ENCODE peak calls at places on chromosomes 1 and 21, in six cellular contexts. One of them, this sample, is unnamed.

GRCh38 chr1:31412732-31413404 is at the start of gene SERINC2:
- DNase-seq in psoas muscle: peak
- DNase-seq in transverse colon: peak
- DNase-seq in GM12865: no peak
- DNase-seq in body of pancreas: peak
- DNase-seq in prostate gland: peak
- DNase-seq in this sample: peak

GRCh38 chr1:28887835-28888682 is 26.3 kb upstream of the EPB41 start:
- DNase-seq in psoas muscle: no peak
- DNase-seq in transverse colon: peak
- DNase-seq in GM12865: no peak
- DNase-seq in body of pancreas: peak
- DNase-seq in prostate gland: no peak
- DNase-seq in this sample: no peak

GRCh38 chr1:194209920-194210319 is 1023.5 kb upstream of the B3GALT2 start:
- DNase-seq in psoas muscle: no peak
- DNase-seq in transverse colon: no peak
- DNase-seq in GM12865: no peak
- DNase-seq in body of pancreas: no peak
- DNase-seq in prostate gland: no peak
- DNase-seq in this sample: no peak

GRCh38 chr1:67916439-67916886 is 83.2 kb upstream of the GNG12 start:
- DNase-seq in psoas muscle: no peak
- DNase-seq in transverse colon: no peak
- DNase-seq in GM12865: no peak
- DNase-seq in body of pancreas: no peak
- DNase-seq in prostate gland: no peak
- DNase-seq in this sample: no peak

GRCh38 chr1:247908761-247909160 is 11.3 kb upstream of the OR2T8 start:
- DNase-seq in psoas muscle: no peak
- DNase-seq in transverse colon: no peak
- DNase-seq in GM12865: no peak
- DNase-seq in body of pancreas: no peak
- DNase-seq in prostate gland: no peak
- DNase-seq in this sample: no peak

GRCh38 chr21:16363563-16363962 is 633.8 kb downstream of the USP25 start:
- DNase-seq in psoas muscle: no peak
- DNase-seq in transverse colon: no peak
- DNase-seq in GM12865: no peak
- DNase-seq in body of pancreas: no peak
- DNase-seq in prostate gland: no peak
- DNase-seq in this sample: no peak

GRCh38 chr1:225921734-225922709 is 2.0 kb downstream of the PYCR2 start:
- DNase-seq in psoas muscle: no peak
- DNase-seq in transverse colon: no peak
- DNase-seq in GM12865: no peak
- DNase-seq in body of pancreas: peak
- DNase-seq in prostate gland: peak
- DNase-seq in this sample: no peak

GRCh38 chr1:19398309-19398760 is 86.2 kb downstream of the SLC66A1 start:
- DNase-seq in psoas muscle: no peak
- DNase-seq in transverse colon: peak
- DNase-seq in GM12865: no peak
- DNase-seq in body of pancreas: no peak
- DNase-seq in prostate gland: no peak
- DNase-seq in this sample: no peak

GRCh38 chr1:22472596-22472995 is 20.9 kb downstream of the ZBTB40 start:
- DNase-seq in psoas muscle: no peak
- DNase-seq in transverse colon: no peak
- DNase-seq in GM12865: no peak
- DNase-seq in body of pancreas: peak
- DNase-seq in prostate gland: peak
- DNase-seq in this sample: no peak

GRCh38 chr21:37225440-37225839 is 41.7 kb downstream of the VPS26C start:
- DNase-seq in psoas muscle: no peak
- DNase-seq in transverse colon: no peak
- DNase-seq in GM12865: no peak
- DNase-seq in body of pancreas: no peak
- DNase-seq in prostate gland: no peak
- DNase-seq in this sample: no peak

GRCh38 chr1:203151362-203152157 is 24.0 kb downstream of the ADORA1 start:
- DNase-seq in psoas muscle: no peak
- DNase-seq in transverse colon: no peak
- DNase-seq in GM12865: no peak
- DNase-seq in body of pancreas: no peak
- DNase-seq in prostate gland: no peak
- DNase-seq in this sample: no peak

GRCh38 chr1:215637041-215637573 is 70.0 kb downstream of the KCTD3 start:
- DNase-seq in psoas muscle: peak
- DNase-seq in transverse colon: peak
- DNase-seq in GM12865: no peak
- DNase-seq in body of pancreas: peak
- DNase-seq in prostate gland: peak
- DNase-seq in this sample: no peak

GRCh38 chr1:202711949-202712635 is 1.8 kb upstream of the SYT2 start:
- DNase-seq in psoas muscle: no peak
- DNase-seq in transverse colon: no peak
- DNase-seq in GM12865: no peak
- DNase-seq in body of pancreas: no peak
- DNase-seq in prostate gland: no peak
- DNase-seq in this sample: no peak

GRCh38 chr1:64197076-64197475 is 6.3 kb upstream of the UBE2U start:
- DNase-seq in psoas muscle: no peak
- DNase-seq in transverse colon: no peak
- DNase-seq in GM12865: no peak
- DNase-seq in body of pancreas: no peak
- DNase-seq in prostate gland: no peak
- DNase-seq in this sample: no peak

GRCh38 chr21:40177979-40178378 is 310.7 kb downstream of the PCP4 start:
- DNase-seq in psoas muscle: no peak
- DNase-seq in transverse colon: no peak
- DNase-seq in GM12865: no peak
- DNase-seq in body of pancreas: no peak
- DNase-seq in prostate gland: no peak
- DNase-seq in this sample: no peak

GRCh38 chr1:6799499-6799898 is 14.2 kb downstream of the CAMTA1 start:
- DNase-seq in psoas muscle: no peak
- DNase-seq in transverse colon: no peak
- DNase-seq in GM12865: no peak
- DNase-seq in body of pancreas: no peak
- DNase-seq in prostate gland: no peak
- DNase-seq in this sample: no peak

GRCh38 chr1:6802454-6802853 is 17.2 kb downstream of the CAMTA1 start:
- DNase-seq in psoas muscle: no peak
- DNase-seq in transverse colon: no peak
- DNase-seq in GM12865: no peak
- DNase-seq in body of pancreas: no peak
- DNase-seq in prostate gland: no peak
- DNase-seq in this sample: no peak

GRCh38 chr1:6801199-6801598 is 15.9 kb downstream of the CAMTA1 start:
- DNase-seq in psoas muscle: no peak
- DNase-seq in transverse colon: no peak
- DNase-seq in GM12865: no peak
- DNase-seq in body of pancreas: no peak
- DNase-seq in prostate gland: no peak
- DNase-seq in this sample: no peak

GRCh38 chr1:6801998-6802397 is 16.7 kb downstream of the CAMTA1 start:
- DNase-seq in psoas muscle: no peak
- DNase-seq in transverse colon: no peak
- DNase-seq in GM12865: no peak
- DNase-seq in body of pancreas: no peak
- DNase-seq in prostate gland: no peak
- DNase-seq in this sample: no peak

DNA sequence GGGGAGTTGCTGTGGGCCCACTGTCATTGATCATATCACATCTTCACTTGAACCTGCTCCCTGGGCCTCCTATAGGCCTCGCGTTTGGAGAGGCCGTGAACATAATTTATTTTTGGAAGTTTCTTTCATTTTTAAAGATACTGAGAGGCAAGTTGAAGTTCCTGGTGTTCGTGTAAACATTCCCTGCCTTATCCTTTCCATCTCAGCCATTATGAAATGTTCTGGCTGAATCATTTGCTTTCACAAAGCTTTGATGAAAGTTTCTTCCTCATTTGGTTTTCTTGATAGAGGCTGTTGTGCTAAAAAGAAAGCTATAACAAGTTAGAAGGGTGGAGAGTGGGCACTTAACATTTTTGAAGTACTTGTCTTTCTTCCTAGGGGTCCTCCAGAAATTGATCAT is 15.5 kb downstream of the CAMTA1 start:
- DNase-seq in psoas muscle: no peak
- DNase-seq in transverse colon: no peak
- DNase-seq in GM12865: no peak
- DNase-seq in body of pancreas: no peak
- DNase-seq in prostate gland: no peak
- DNase-seq in this sample: no peak
- TF ChIP-seq CTCF in psoas muscle: no peak
- TF ChIP-seq CTCF in transverse colon: no peak
- TF ChIP-seq CTCF in GM12865: no peak
- TF ChIP-seq CTCF in body of pancreas: no peak
- TF ChIP-seq CTCF in prostate gland: no peak
- TF ChIP-seq CTCF in this sample: no peak

GRCh38 chr21:44455524-44456206 is 355 bp downstream of the LRRC3 start:
- DNase-seq in psoas muscle: no peak
- DNase-seq in transverse colon: peak
- DNase-seq in GM12865: peak
- DNase-seq in body of pancreas: peak
- DNase-seq in prostate gland: peak
- DNase-seq in this sample: no peak
- TF ChIP-seq CTCF in psoas muscle: no peak
- TF ChIP-seq CTCF in transverse colon: peak
- TF ChIP-seq CTCF in GM12865: peak
- TF ChIP-seq CTCF in body of pancreas: peak
- TF ChIP-seq CTCF in prostate gland: no peak
- TF ChIP-seq CTCF in this sample: peak

GRCh38 chr21:45803613-45804340 is 160.3 kb downstream of the PCBP3 start:
- DNase-seq in psoas muscle: no peak
- DNase-seq in transverse colon: no peak
- DNase-seq in GM12865: no peak
- DNase-seq in body of pancreas: no peak
- DNase-seq in prostate gland: no peak
- DNase-seq in this sample: no peak

GRCh38 chr21:45802425-45802824 is 158.9 kb downstream of the PCBP3 start:
- DNase-seq in psoas muscle: no peak
- DNase-seq in transverse colon: no peak
- DNase-seq in GM12865: no peak
- DNase-seq in body of pancreas: no peak
- DNase-seq in prostate gland: no peak
- DNase-seq in this sample: no peak

GRCh38 chr21:45801989-45802388 is 158.5 kb downstream of the PCBP3 start:
- DNase-seq in psoas muscle: no peak
- DNase-seq in transverse colon: no peak
- DNase-seq in GM12865: no peak
- DNase-seq in body of pancreas: no peak
- DNase-seq in prostate gland: no peak
- DNase-seq in this sample: no peak

GRCh38 chr21:45804809-45805313 is 161.3 kb downstream of the PCBP3 start:
- DNase-seq in psoas muscle: no peak
- DNase-seq in transverse colon: no peak
- DNase-seq in GM12865: no peak
- DNase-seq in body of pancreas: no peak
- DNase-seq in prostate gland: no peak
- DNase-seq in this sample: no peak

DNA sequence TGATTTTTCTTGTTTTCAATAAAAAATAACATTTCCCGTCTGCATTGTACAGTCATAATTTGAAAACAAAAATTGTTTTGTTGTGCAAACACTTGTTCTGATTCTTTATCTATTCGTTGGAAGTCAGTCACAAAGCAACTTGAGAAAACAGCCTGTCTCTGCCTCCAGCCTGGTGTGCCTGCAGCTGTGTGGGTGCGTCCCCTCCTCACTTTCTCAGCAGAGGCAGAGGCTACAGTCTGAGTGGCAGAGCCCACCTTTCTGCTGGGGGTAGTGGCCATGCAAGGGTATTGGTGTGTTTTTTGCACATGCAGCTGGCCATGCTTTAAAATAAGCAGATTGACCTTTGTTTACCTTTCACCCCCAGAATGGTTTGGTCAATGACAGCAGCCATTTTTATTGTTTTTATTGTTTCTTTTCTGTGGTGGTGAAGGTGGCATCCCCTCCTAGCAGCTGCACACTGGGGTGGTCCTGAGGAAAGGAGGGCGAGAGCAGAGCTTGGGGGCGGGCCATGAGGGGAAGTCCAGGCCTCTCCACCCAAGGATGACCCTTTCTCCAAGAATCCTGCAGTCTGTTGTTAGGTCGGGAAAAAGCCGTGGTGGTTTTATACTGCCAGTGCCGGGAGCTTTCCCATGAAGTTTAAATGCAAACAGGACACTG is 159.6 kb downstream of the PCBP3 start:
- DNase-seq in psoas muscle: no peak
- DNase-seq in transverse colon: no peak
- DNase-seq in GM12865: no peak
- DNase-seq in body of pancreas: no peak
- DNase-seq in prostate gland: no peak
- DNase-seq in this sample: no peak
- TF ChIP-seq CTCF in psoas muscle: no peak
- TF ChIP-seq CTCF in transverse colon: no peak
- TF ChIP-seq CTCF in GM12865: no peak
- TF ChIP-seq CTCF in body of pancreas: no peak
- TF ChIP-seq CTCF in prostate gland: no peak
- TF ChIP-seq CTCF in this sample: no peak

DNA sequence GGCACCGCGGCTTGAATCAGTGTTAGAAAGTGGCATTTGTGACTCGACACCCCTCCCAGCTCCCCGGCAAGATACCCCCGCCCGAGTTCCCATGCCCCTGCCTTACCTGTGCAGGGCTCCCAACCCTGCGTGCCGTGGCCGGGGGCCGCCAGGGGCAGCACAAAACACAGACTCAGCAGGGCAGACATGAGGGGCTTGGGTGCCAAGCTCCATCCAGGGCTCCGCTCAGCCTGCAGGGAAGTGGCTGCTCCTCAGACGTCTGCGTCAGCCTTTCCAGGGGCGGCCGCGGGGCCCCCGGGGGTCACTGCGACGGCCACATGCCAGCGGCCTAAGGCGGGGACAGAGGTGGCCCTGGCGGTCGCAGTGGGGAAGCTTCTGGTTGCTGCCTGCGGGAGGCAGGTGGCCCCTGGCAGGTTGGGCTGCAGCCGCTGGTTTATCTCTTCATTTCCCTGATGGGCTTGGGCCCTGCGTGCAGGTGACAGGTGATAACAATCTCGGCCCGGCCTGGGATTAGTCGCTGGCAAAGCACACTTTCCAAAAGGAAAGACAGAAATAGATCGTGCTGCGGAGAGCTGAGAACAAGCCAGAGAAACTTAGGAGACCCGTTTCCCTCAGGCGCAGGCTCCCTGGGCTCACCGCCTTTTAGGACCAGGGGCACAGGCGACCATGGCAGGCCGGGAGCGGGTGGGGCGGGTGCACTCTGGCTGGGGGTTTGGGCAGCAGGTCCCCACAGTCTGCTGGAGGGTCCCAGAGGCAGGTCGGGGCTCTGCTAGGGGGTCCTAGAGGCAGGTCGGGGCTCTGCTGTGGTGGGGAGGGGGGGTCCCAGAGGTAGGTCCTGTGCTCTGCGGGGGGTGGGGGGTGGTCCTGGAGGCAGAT is at the start of gene TSPEAR:
- DNase-seq in psoas muscle: no peak
- DNase-seq in transverse colon: no peak
- DNase-seq in GM12865: no peak
- DNase-seq in body of pancreas: no peak
- DNase-seq in prostate gland: no peak
- DNase-seq in this sample: no peak
- TF ChIP-seq CTCF in psoas muscle: no peak
- TF ChIP-seq CTCF in transverse colon: no peak
- TF ChIP-seq CTCF in GM12865: no peak
- TF ChIP-seq CTCF in body of pancreas: no peak
- TF ChIP-seq CTCF in prostate gland: no peak
- TF ChIP-seq CTCF in this sample: peak

This sample was measured in progenitor cell of endocrine pancreas.